ENCODE peak calls at places on chromosomes 7 and 10, in five cellular contexts. U, P, V, Y and C are unnamed samples.

GRCh38 chr7:140003913-140004382 is 58.8 kb downstream of the PARP12 start:
- DNase-seq in P (peak; percentile 4), Y (peak; percentile 80), V (peak; percentile 78), U (no peak), C (no peak)

GRCh38 chr10:108911814-108912541 is 1011.3 kb downstream of the XPNPEP1 start:
- DNase-seq in Y (peak; percentile 15), U (peak; percentile 81), V (no peak), P (no peak), C (peak; percentile 38)

GRCh38 chr10:107619124-107619523 is 454.6 kb upstream of the SORCS1 start:
- DNase-seq in Y (no peak), P (no peak), V (no peak), U (no peak), C (no peak)

GRCh38 chr7:105185290-105186010 is 171.4 kb downstream of the KMT2E start:
- DNase-seq in P (no peak), V (no peak), U (no peak), Y (no peak), C (no peak)

GRCh38 chr10:31261502-31262311 is 57.3 kb upstream of the ZEB1 start:
- DNase-seq in V (no peak), Y (no peak), U (no peak), P (no peak), C (no peak)

GRCh38 chr7:17097668-17098297 is 200.7 kb upstream of the AHR start:
- DNase-seq in Y (no peak), P (no peak), U (no peak), V (no peak), C (no peak)

GRCh38 chr7:2191026-2191425 is 41.7 kb downstream of the MAD1L1 start:
- DNase-seq in V (no peak), Y (no peak), P (no peak), U (no peak), C (no peak)

GRCh38 chr7:2523941-2524807 is 4.6 kb downstream of the LFNG start:
- DNase-seq in Y (peak; percentile 44), U (no peak), P (no peak), V (no peak), C (peak; percentile 84)

GRCh38 chr7:143479055-143479766 is 1.5 kb downstream of the TAS2R41 start:
- DNase-seq in V (no peak), P (no peak), Y (no peak), U (no peak), C (no peak)

GRCh38 chr7:106767073-106767472 is 98.0 kb upstream of the PIK3CG start:
- DNase-seq in U (no peak), P (no peak), V (no peak), Y (no peak), C (no peak)

GRCh38 chr7:95250591-95250990 is 73.7 kb downstream of the PON1 start:
- DNase-seq in V (no peak), U (no peak), Y (no peak), P (no peak), C (no peak)

GRCh38 chr10:570631-571565 is 118.6 kb downstream of the DIP2C start:
- DNase-seq in Y (no peak), U (no peak), P (no peak), V (no peak), C (no peak)

GRCh38 chr7:24227068-24227467 is 56.9 kb upstream of the NPY start:
- DNase-seq in Y (no peak), V (no peak), P (no peak), U (no peak), C (no peak)

GRCh38 chr10:16856567-16856966 is 39.3 kb upstream of the RSU1 start:
- DNase-seq in U (no peak), V (no peak), Y (no peak), P (no peak), C (no peak)

GRCh38 chr7:34333184-34333583 is 324.8 kb upstream of the NPSR1 start:
- DNase-seq in Y (no peak), P (no peak), U (no peak), V (no peak), C (no peak)

GRCh38 chr10:235921-236320 is 100.7 kb downstream of the ZMYND11 start:
- DNase-seq in Y (no peak), V (no peak), P (no peak), U (no peak), C (no peak)

GRCh38 chr7:118662266-118662665 is 437.8 kb downstream of the ANKRD7 start:
- DNase-seq in P (no peak), U (no peak), Y (no peak), V (no peak), C (no peak)

GRCh38 chr7:98828368-98828767 is 41.4 kb downstream of the TMEM130 start:
- DNase-seq in P (no peak), U (no peak), Y (no peak), V (no peak), C (no peak)

GRCh38 chr10:94578790-94579189 is 33.2 kb downstream of the HELLS start:
- DNase-seq in U (no peak), Y (no peak), P (no peak), V (no peak), C (no peak)

GRCh38 chr7:43076606-43077005 is 35.8 kb upstream of the HECW1 start:
- DNase-seq in V (no peak), Y (no peak), U (no peak), P (no peak), C (no peak)

GRCh38 chr10:46233101-46233500 is 53.7 kb upstream of the ANTXRL start:
- DNase-seq in V (no peak), P (no peak), U (no peak), Y (no peak), C (no peak)

GRCh38 chr7:11811709-11812108 is 20.3 kb downstream of the THSD7A start:
- DNase-seq in P (no peak), V (no peak), Y (no peak), U (no peak), C (no peak)

GRCh38 chr10:95509281-95509680 is 51.9 kb downstream of the SORBS1 start:
- DNase-seq in Y (no peak), P (no peak), U (no peak), V (no peak), C (no peak)

GRCh38 chr10:107653832-107654287 is 489.4 kb upstream of the SORCS1 start:
- DNase-seq in Y (no peak), P (no peak), V (no peak), U (no peak), C (no peak)

GRCh38 chr7:149223746-149224145 is 15.7 kb upstream of the ZNF212 start:
- DNase-seq in Y (no peak), U (no peak), P (no peak), V (no peak), C (no peak)

GRCh38 chr7:25619963-25620799 is 391.9 kb upstream of the NPVF start:
- DNase-seq in U (no peak), P (peak; percentile 3), V (peak; percentile 57), Y (no peak), C (peak; percentile 34)

GRCh38 chr10:88243847-88244730 is 339.0 kb downstream of the RNLS start:
- DNase-seq in U (no peak), V (no peak), P (no peak), Y (no peak), C (peak; percentile 87)

GRCh38 chr7:114102996-114103395 is 184.2 kb upstream of the PPP1R3A start:
- DNase-seq in U (no peak), Y (no peak), V (no peak), P (no peak), C (no peak)
- H3K4me3 ChIP-seq in U (no peak overlapping the region), Y (no peak overlapping the region), V (no peak overlapping the region), P (no peak overlapping the region), C (no peak overlapping the region)

DNA sequence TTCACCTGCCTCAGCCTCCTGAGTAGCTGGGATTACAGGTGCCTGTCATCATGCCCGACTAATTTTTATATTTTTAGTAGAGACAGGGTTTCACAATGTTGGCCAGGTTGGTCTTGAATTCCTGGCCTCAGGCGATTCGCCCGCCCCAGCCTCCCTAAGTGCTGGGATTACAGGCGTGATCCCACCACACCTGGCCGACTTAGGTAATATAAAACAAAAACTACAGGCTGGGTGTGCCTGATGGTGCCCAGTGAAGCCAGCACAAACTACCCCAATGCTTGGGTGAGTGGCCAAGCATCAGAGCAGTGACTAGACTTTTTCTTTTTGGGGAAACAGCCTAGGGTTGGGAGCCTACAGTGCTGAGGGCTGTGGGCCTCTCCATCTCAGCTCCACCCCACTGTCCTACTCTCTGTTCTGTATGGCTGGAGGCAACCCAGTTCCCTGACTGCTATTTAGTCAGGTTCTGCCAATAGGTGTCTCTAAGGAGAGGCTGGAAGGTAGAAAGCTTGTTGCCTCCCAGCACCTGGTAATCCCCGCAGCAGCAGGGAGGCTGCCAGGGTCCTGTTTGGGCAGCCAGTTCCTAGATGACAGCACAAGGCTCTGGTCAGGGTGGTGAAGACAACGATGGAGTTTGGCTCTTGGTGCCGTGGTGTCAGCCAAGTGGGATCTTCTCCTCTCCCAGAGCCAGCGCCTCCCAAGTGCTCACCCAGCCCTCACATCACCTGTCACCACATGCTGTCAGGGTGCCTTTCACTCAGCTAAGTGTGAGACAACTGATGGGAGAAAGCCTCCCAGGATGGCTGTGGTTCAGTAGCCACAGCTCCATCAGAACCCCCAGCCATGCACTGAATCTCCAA is 10.4 kb upstream of the NACAD start:
- DNase-seq in Y (no peak), U (peak; percentile 59), V (no peak), P (no peak), C (no peak)
- H3K27ac ChIP-seq in Y (no peak overlapping the region), U (no peak overlapping the region), V (no peak overlapping the region), P (no peak overlapping the region), C (no peak overlapping the region)

GRCh38 chr10:114519756-114520288 is 115.5 kb upstream of the AFAP1L2 start:
- DNase-seq in Y (no peak), V (no peak), P (no peak), U (no peak), C (no peak)

GRCh38 chr10:114519306-114519669 is 115.0 kb upstream of the AFAP1L2 start:
- DNase-seq in U (no peak), V (no peak), Y (no peak), P (no peak), C (no peak)

GRCh38 chr10:114518401-114519305 is 114.4 kb upstream of the AFAP1L2 start:
- DNase-seq in U (no peak), P (no peak), Y (peak; percentile 65), V (no peak), C (no peak)

GRCh38 chr10:114520453-114520852 is 116.2 kb upstream of the AFAP1L2 start:
- DNase-seq in P (no peak), V (no peak), U (no peak), Y (peak; percentile 81), C (no peak)

DNA sequence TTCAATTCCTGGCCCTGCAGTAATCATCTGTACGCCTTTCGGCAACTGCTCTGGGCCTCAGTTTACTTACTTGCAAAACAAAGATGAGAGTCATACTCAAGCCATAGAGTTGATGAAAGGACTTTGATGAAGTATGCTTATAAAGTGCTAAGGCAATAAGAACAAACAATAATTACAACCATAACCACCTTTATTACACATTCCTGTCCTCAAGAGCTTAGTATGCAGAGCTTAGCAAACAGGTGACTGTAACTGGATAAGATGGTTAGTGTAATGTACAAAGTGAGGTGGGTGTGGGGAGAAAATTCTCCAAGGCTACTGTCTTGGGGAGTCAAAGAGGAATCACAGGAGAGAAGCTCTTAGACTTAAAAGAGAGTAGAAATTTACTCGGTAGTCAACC is 116.9 kb upstream of the AFAP1L2 start:
- DNase-seq in P (no peak), V (no peak), Y (no peak), U (no peak), C (no peak)
- H3K4me1 ChIP-seq in P (peaks cover 83% of the 10 kb centered on the region), V (peaks cover 77% of the 10 kb centered on the region), Y (peaks cover 74% of the 10 kb centered on the region), U (peaks cover 6% of the 10 kb centered on the region), C (peaks cover 100% of the 10 kb centered on the region)

GRCh38 chr10:77165445-77166316 is 471.9 kb downstream of the KCNMA1 start:
- DNase-seq in Y (peak; percentile 40), V (peak; percentile 38), U (peak; percentile 69), P (peak; percentile 11), C (no peak)
- H3K4me3 ChIP-seq in Y (no peak overlapping the region), V (no peak overlapping the region), U (no peak overlapping the region), P (no peak overlapping the region), C (no peak overlapping the region)

GRCh38 chr7:128739990-128740682 is 977 bp downstream of the CALU start:
- DNase-seq in P (no peak), U (no peak), Y (no peak), V (no peak), C (no peak)
- H3K27ac ChIP-seq in P (peak overlapping the region; percentile 92), U (peak overlapping the region; percentile 96), Y (peak overlapping the region; percentile 87), V (peak overlapping the region; percentile 55), C (peak overlapping the region; percentile 97)